ENCODE peak calls at places on chromosomes 3 and 15, in seven cellular contexts. G, S, F, L, P, R and I are unnamed samples. For H3K4me1, the result is how much of the 10 kb centered on the place peaks cover.

GRCh38 chr15:29124581-29125381 is 144.8 kb downstream of the NSMCE3 start:
- DNase-seq in G (peak), S (no peak), F (no peak), L (no peak), P (peak), R (peak), I (no peak)

GRCh38 chr3:147934316-147935188 is 525.4 kb downstream of the ZIC1 start:
- DNase-seq in G (no peak), S (no peak), F (no peak), L (no peak), P (no peak), R (peak), I (no peak)

GRCh38 chr3:188194327-188194726 is 40.4 kb downstream of the LPP start:
- DNase-seq in G (peak), S (no peak), F (no peak), L (no peak), P (no peak), R (no peak), I (no peak)

GRCh38 chr3:70861234-70861633 is 548.8 kb upstream of the MDFIC2 start:
- DNase-seq in G (peak), S (no peak), F (no peak), L (no peak), P (no peak), R (no peak), I (peak)

GRCh38 chr3:99925584-99925983 is 107.9 kb downstream of the CMSS1 start:
- DNase-seq in G (peak), S (peak), F (no peak), L (no peak), P (no peak), R (no peak), I (peak)

GRCh38 chr15:75389791-75390382 is 21.5 kb upstream of the MAN2C1 start:
- DNase-seq in G (no peak), S (no peak), F (no peak), L (no peak), P (no peak), R (no peak), I (no peak)

GRCh38 chr3:15804553-15805095 is 6.8 kb upstream of the ANKRD28 start:
- DNase-seq in G (peak), S (no peak), F (no peak), L (no peak), P (no peak), R (peak), I (no peak)

GRCh38 chr3:129490273-129490675 is 38.2 kb upstream of the RHO start:
- DNase-seq in G (peak), S (peak), F (peak), L (peak), P (peak), R (peak), I (peak)

GRCh38 chr3:175208316-175208715 is 349.2 kb downstream of the NAALADL2 start:
- DNase-seq in G (peak), S (no peak), F (no peak), L (no peak), P (no peak), R (no peak), I (peak)

GRCh38 chr15:47505712-47506542 is 211.4 kb upstream of the SEMA6D start:
- DNase-seq in G (no peak), S (no peak), F (no peak), L (no peak), P (no peak), R (no peak), I (peak)

GRCh38 chr3:124802054-124802698 is 71.9 kb downstream of the UMPS start:
- DNase-seq in G (no peak), S (no peak), F (no peak), L (no peak), P (no peak), R (no peak), I (peak)

GRCh38 chr3:106425021-106425420 is 556.2 kb upstream of the CBLB start:
- DNase-seq in G (peak), S (no peak), F (no peak), L (no peak), P (no peak), R (no peak), I (no peak)

GRCh38 chr15:66948294-66948693 is 117.1 kb upstream of the SMAD3 start:
- DNase-seq in G (peak), S (no peak), F (no peak), L (no peak), P (no peak), R (no peak), I (no peak)

GRCh38 chr15:37093480-37094410 is 6.6 kb downstream of the MEIS2 start:
- DNase-seq in G (peak), S (no peak), F (no peak), L (no peak), P (no peak), R (no peak), I (no peak)

GRCh38 chr3:171781711-171782127 is 28.6 kb downstream of the PLD1 start:
- DNase-seq in G (peak), S (no peak), F (no peak), L (no peak), P (no peak), R (no peak), I (no peak)

GRCh38 chr3:126081618-126082333 is 2.1 kb downstream of the SLC41A3 start:
- DNase-seq in G (peak), S (no peak), F (peak), L (no peak), P (no peak), R (peak), I (peak)

GRCh38 chr3:23442598-23443383 is 239.7 kb downstream of the UBE2E2 start:
- DNase-seq in G (peak), S (no peak), F (peak), L (no peak), P (no peak), R (peak), I (no peak)

GRCh38 chr15:31269961-31270575 is 56.6 kb upstream of the KLF13 start:
- DNase-seq in G (no peak), S (peak), F (no peak), L (no peak), P (no peak), R (no peak), I (no peak)

GRCh38 chr3:116963802-116964201 is 254.2 kb downstream of the TUSC7 start:
- DNase-seq in G (no peak), S (no peak), F (no peak), L (no peak), P (no peak), R (no peak), I (no peak)

GRCh38 chr3:45012577-45012976 is 13.5 kb upstream of the CLEC3B start:
- DNase-seq in G (no peak), S (no peak), F (no peak), L (no peak), P (no peak), R (no peak), I (no peak)

GRCh38 chr3:109363634-109364033 is 26.3 kb upstream of the DPPA4 start:
- DNase-seq in G (no peak), S (no peak), F (no peak), L (no peak), P (no peak), R (no peak), I (no peak)

GRCh38 chr15:91271565-91272153 is 171.6 kb downstream of the SV2B start:
- DNase-seq in G (peak), S (peak), F (peak), L (peak), P (no peak), R (peak), I (peak)

GRCh38 chr3:189103208-189103607 is 68.6 kb upstream of the TPRG1 start:
- DNase-seq in G (no peak), S (no peak), F (no peak), L (no peak), P (no peak), R (no peak), I (no peak)

GRCh38 chr15:40331637-40332036 is 8.1 kb downstream of the INAFM2 start:
- DNase-seq in G (no peak), S (no peak), F (no peak), L (no peak), P (no peak), R (no peak), I (no peak)

GRCh38 chr3:180229113-180229512 is 192.4 kb upstream of the PEX5L start:
- DNase-seq in G (no peak), S (no peak), F (peak), L (no peak), P (no peak), R (peak), I (no peak)

GRCh38 chr3:14124223-14124614 is 451 bp downstream of the CHCHD4 start:
- DNase-seq in G (no peak), S (peak), F (peak), L (peak), P (no peak), R (peak), I (peak)

GRCh38 chr15:76325704-76326103 is 10.9 kb upstream of the ISL2 start:
- DNase-seq in G (no peak), S (no peak), F (no peak), L (no peak), P (no peak), R (no peak), I (no peak)

GRCh38 chr3:133834621-133835417 is 29.2 kb downstream of the SRPRB start:
- DNase-seq in G (no peak), S (no peak), F (no peak), L (no peak), P (no peak), R (no peak), I (no peak)

GRCh38 chr15:44811347-44811746 is 75.0 kb downstream of the TRIM69 start:
- DNase-seq in G (no peak), S (peak), F (no peak), L (no peak), P (no peak), R (no peak), I (no peak)

GRCh38 chr3:159865042-159865579 is 123.5 kb upstream of the IL12A start:
- DNase-seq in G (no peak), S (no peak), F (no peak), L (no peak), P (no peak), R (no peak), I (no peak)

GRCh38 chr3:78978037-78978436 is 789.8 kb downstream of the ROBO1 start:
- DNase-seq in G (no peak), S (no peak), F (no peak), L (no peak), P (no peak), R (peak), I (peak)

GRCh38 chr3:176590722-176591121 is 606.6 kb downstream of the TBL1XR1 start:
- DNase-seq in G (no peak), S (no peak), F (no peak), L (no peak), P (no peak), R (no peak), I (no peak)

GRCh38 chr3:83403927-83404326 is 1554.9 kb upstream of the CADM2 start:
- DNase-seq in G (no peak), S (no peak), F (no peak), L (no peak), P (peak), R (no peak), I (no peak)

GRCh38 chr3:47394867-47395266 is 14.0 kb downstream of the PTPN23 start:
- DNase-seq in G (no peak), S (no peak), F (no peak), L (no peak), P (no peak), R (no peak), I (no peak)

GRCh38 chr3:77618686-77619085 is 578.8 kb downstream of the ROBO2 start:
- DNase-seq in G (no peak), S (no peak), F (no peak), L (no peak), P (no peak), R (no peak), I (no peak)

GRCh38 chr3:40841131-40841530 is 316.4 kb downstream of the ZNF621 start:
- DNase-seq in G (no peak), S (no peak), F (no peak), L (no peak), P (no peak), R (no peak), I (no peak)

GRCh38 chr3:9583792-9584191 is 30.2 kb upstream of the LHFPL4 start:
- DNase-seq in G (no peak), S (no peak), F (no peak), L (no peak), P (no peak), R (no peak), I (no peak)
- H3K27ac ChIP-seq in G (no peak), S (no peak), F (no peak), L (no peak), P (no peak), R (no peak), I (no peak)

DNA sequence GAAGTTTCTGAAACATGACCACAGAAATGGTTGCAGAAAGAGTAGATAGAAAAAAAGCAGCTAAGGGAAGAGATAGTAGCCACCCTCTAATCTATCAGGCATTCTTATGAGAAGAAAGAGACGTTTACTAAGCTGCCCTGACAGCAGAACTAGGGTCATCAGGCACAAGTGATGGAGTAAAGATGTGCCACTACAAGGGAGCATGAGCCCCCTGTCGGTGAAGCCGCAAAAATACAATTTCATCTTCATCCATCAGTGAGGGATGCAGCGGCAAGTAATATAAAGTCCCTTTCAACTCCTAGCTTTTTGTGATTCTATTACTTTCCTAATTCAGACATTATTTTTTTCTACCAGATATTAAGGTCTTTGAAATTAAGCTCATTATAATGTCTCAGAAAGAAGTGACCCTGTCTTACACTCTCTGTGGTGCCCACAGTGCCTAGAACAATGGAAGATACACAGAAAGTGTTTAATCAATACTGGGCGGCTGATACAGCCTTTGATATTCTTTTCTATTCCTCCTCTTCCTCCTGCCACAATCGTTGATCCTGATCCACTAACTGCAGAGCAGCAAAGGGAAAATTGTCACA is 651.6 kb downstream of the NTRK3 start:
- DNase-seq in G (no peak), S (no peak), F (peak), L (no peak), P (no peak), R (peak), I (peak)
- TF ChIP-seq CTCF in G (peak), S (peak), F (peak), L (no peak), P (peak), R (peak), I (peak)

DNA sequence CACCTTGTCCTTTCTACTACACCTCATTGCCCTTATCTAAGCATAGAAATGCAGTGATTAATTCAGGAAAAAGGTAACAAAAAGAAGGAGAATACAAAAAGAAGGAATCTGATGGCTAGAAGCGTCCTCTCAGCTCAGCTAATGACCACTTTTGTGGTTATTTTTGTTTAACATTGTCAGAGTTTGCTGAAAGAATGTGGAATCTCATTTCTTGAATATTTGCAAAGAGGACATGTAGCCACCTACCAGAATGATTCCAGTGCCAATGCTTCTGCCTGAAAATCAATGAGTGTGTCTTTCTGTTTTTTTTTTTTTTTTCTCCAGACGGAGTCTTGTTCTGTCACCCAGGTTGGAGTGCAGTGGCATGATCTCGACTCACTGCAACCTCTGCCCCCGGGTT is 24.5 kb downstream of the NANOGP8 start:
- DNase-seq in G (peak), S (no peak), F (no peak), L (no peak), P (no peak), R (no peak), I (no peak)
- H3K4me1 ChIP-seq in G (under half), S (under half), F (under half), L (under half), P (under half), R (half or more), I (under half)

GRCh38 chr3:64399205-64399800 is 174.0 kb upstream of the PRICKLE2 start:
- DNase-seq in G (peak), S (no peak), F (peak), L (no peak), P (no peak), R (peak), I (peak)
- H3K27ac ChIP-seq in G (no peak), S (peak), F (no peak), L (no peak), P (no peak), R (no peak), I (no peak)

DNA sequence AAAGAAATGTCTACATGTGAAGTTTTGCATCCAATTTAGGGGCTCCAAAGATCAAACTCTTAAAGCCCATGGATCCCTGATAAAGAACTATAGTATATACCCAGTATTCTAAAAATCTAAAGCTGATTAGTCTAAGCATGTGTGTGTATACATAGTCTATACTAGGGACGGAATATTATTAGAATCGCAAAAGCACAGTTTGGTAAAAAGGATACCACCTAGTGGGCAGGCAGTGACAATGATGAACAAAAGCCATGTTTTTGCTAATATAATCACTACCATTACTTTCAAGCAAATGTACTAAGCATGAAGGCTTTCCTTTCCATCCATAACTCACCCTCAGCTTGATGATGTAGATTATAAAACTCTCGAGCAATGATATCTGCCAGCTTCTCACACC is 16.5 kb downstream of the POLQ start:
- DNase-seq in G (no peak), S (no peak), F (no peak), L (no peak), P (no peak), R (no peak), I (no peak)
- TF ChIP-seq CTCF in G (peak), S (no peak), F (peak), L (no peak), P (no peak), R (peak), I (peak)

GRCh38 chr3:29763115-29763514 is 482.2 kb downstream of the RBMS3 start:
- DNase-seq in G (no peak), S (no peak), F (no peak), L (no peak), P (no peak), R (no peak), I (no peak)

GRCh38 chr3:29758108-29759020 is 477.5 kb downstream of the RBMS3 start:
- DNase-seq in G (peak), S (no peak), F (no peak), L (no peak), P (no peak), R (no peak), I (no peak)

GRCh38 chr3:29759021-29759359 is 478.1 kb downstream of the RBMS3 start:
- DNase-seq in G (no peak), S (no peak), F (no peak), L (no peak), P (no peak), R (no peak), I (peak)

GRCh38 chr3:29757054-29757777 is 476.3 kb downstream of the RBMS3 start:
- DNase-seq in G (peak), S (no peak), F (no peak), L (no peak), P (no peak), R (no peak), I (peak)

GRCh38 chr3:29759443-29760033 is 478.7 kb downstream of the RBMS3 start:
- DNase-seq in G (peak), S (no peak), F (no peak), L (no peak), P (no peak), R (no peak), I (no peak)
- H3K4me1 ChIP-seq in G (under half), S (under half), F (under half), L (under half), P (under half), R (under half), I (under half)

GRCh38 chr15:63601026-63601726 is 4.0 kb downstream of the FBXL22 start:
- DNase-seq in G (peak), S (peak), F (no peak), L (peak), P (peak), R (peak), I (peak)
- H3K27ac ChIP-seq in G (peak), S (peak), F (no peak), L (peak), P (peak), R (no peak), I (no peak)

GRCh38 chr3:60582285-60582684 is 669.0 kb downstream of the FHIT start:
- DNase-seq in G (no peak), S (no peak), F (no peak), L (no peak), P (no peak), R (peak), I (peak)
- TF ChIP-seq CTCF in G (peak), S (no peak), F (peak), L (no peak), P (no peak), R (peak), I (no peak)

GRCh38 chr3:135326851-135327250 is 531.8 kb downstream of the EPHB1 start:
- DNase-seq in G (no peak), S (no peak), F (no peak), L (no peak), P (no peak), R (no peak), I (no peak)

GRCh38 chr3:135328036-135328435 is 533.0 kb downstream of the EPHB1 start:
- DNase-seq in G (no peak), S (no peak), F (no peak), L (no peak), P (no peak), R (no peak), I (no peak)

GRCh38 chr3:135325726-135326245 is 530.7 kb downstream of the EPHB1 start:
- DNase-seq in G (no peak), S (no peak), F (no peak), L (no peak), P (no peak), R (no peak), I (no peak)

GRCh38 chr3:135325096-135325495 is 530.0 kb downstream of the EPHB1 start:
- DNase-seq in G (no peak), S (peak), F (no peak), L (no peak), P (no peak), R (no peak), I (no peak)

GRCh38 chr3:135324246-135324645 is 529.2 kb downstream of the EPHB1 start:
- DNase-seq in G (no peak), S (no peak), F (no peak), L (no peak), P (no peak), R (no peak), I (no peak)
- H3K4me1 ChIP-seq in G (under half), S (under half), F (under half), L (under half), P (under half), R (under half), I (under half)

DNA sequence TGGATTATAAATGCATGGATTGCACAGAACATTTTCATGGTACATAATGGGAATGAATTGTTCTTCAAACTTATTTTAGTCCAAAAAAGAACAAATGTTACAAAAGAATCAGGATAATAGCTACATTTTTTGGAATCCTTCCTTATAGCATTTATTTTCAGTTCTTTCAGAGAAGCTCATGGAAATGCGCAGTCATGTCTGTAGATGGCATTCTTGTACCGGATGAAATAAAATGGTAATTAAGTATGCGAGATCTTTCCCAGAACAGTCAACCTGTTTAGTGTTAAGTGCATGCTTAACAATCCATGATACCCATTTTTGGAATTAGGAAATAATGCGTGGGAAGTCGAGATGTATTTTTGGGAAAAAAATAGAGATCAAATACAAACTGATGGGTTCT is 38.2 kb upstream of the GOLGA8B start:
- DNase-seq in G (peak), S (no peak), F (no peak), L (no peak), P (no peak), R (no peak), I (peak)
- H3K27ac ChIP-seq in G (no peak), S (no peak), F (no peak), L (no peak), P (no peak), R (no peak), I (no peak)